ENCODE peak calls at places on chromosomes 2 and 18, in ten cellular contexts. F is neural progenitor cell, J is cardiac muscle cell, S is HL-60, Q is WERI-Rb-1, L is OCI-LY7, P is iPS DF 6.9, H is mammary epithelial cell, A is IMR-90, R is prostate gland. C is an unnamed sample.

GRCh38 chr2:136319651-136320050 is 201.7 kb upstream of the CXCR4 start:
- DNase-seq in F (no peak), J (no peak), S (no peak), Q (no peak), L (no peak), P (no peak), H (no peak), A (no peak), R (no peak), C (no peak)

GRCh38 chr2:1591461-1591770 is 152.9 kb downstream of the PXDN start:
- DNase-seq in F (peak; percentile 19), J (no peak), S (no peak), Q (no peak), L (no peak), P (no peak), H (no peak), A (no peak), R (no peak), C (no peak)

GRCh38 chr2:227325824-227326195 is 759 bp downstream of the MFF start:
- DNase-seq in F (peak; percentile 67), J (peak; percentile 62), S (peak; percentile 24), Q (peak; percentile 29), L (peak; percentile 26), P (no peak), H (peak; percentile 56), A (peak; percentile 55), R (peak; percentile 37), C (no peak)

GRCh38 chr2:28588231-28588725 is 92.4 kb downstream of the PLB1 start:
- DNase-seq in F (no peak), J (no peak), S (peak; percentile 63), Q (no peak), L (no peak), P (no peak), H (no peak), A (no peak), R (no peak), C (no peak)

GRCh38 chr2:120750488-120751210 is 15.0 kb downstream of the GLI2 start:
- DNase-seq in F (no peak), J (no peak), S (no peak), Q (peak; percentile 1), L (no peak), P (no peak), H (peak; percentile 9), A (peak; percentile 21), R (no peak), C (no peak)

GRCh38 chr18:58581265-58581664 is 47.6 kb downstream of the ALPK2 start:
- DNase-seq in F (no peak), J (peak; percentile 32), S (no peak), Q (no peak), L (no peak), P (no peak), H (peak; percentile 94), A (peak; percentile 92), R (no peak), C (peak; percentile 20)

GRCh38 chr2:196242131-196242620 is 70.8 kb upstream of the STK17B start:
- DNase-seq in F (no peak), J (no peak), S (peak; percentile 82), Q (no peak), L (peak; percentile 69), P (no peak), H (peak; percentile 87), A (peak; percentile 71), R (no peak), C (peak; percentile 73)

GRCh38 chr18:8229040-8229439 is 380.2 kb upstream of the RAB12 start:
- DNase-seq in F (no peak), J (no peak), S (no peak), Q (no peak), L (no peak), P (no peak), H (no peak), A (no peak), R (peak; percentile 54), C (no peak)

GRCh38 chr2:32430804-32431203 is 74.0 kb downstream of the BIRC6 start:
- DNase-seq in F (no peak), J (no peak), S (no peak), Q (no peak), L (no peak), P (no peak), H (no peak), A (no peak), R (no peak), C (no peak)

GRCh38 chr2:233690444-233690843 is 2.2 kb upstream of the UGT1A6 start:
- DNase-seq in F (no peak), J (no peak), S (no peak), Q (no peak), L (no peak), P (no peak), H (peak; percentile 94), A (peak; percentile 3), R (no peak), C (peak; percentile 81)

GRCh38 chr18:1011342-1011741 is 106.7 kb downstream of the ADCYAP1 start:
- DNase-seq in F (no peak), J (no peak), S (no peak), Q (no peak), L (no peak), P (no peak), H (no peak), A (no peak), R (no peak), C (no peak)

GRCh38 chr2:230870544-230871360 is 6.0 kb downstream of the ITM2C start:
- DNase-seq in F (peak; percentile 53), J (peak; percentile 66), S (no peak), Q (peak; percentile 93), L (no peak), P (no peak), H (no peak), A (no peak), R (no peak), C (no peak)

GRCh38 chr2:204072443-204073324 is 136.1 kb downstream of the ICOS start:
- DNase-seq in F (peak; percentile 65), J (peak; percentile 45), S (no peak), Q (peak; percentile 60), L (peak; percentile 47), P (peak; percentile 45), H (peak; percentile 9), A (no peak), R (no peak), C (no peak)

GRCh38 chr2:101108357-101108756 is 42.8 kb downstream of the TBC1D8 start:
- DNase-seq in F (no peak), J (no peak), S (no peak), Q (no peak), L (no peak), P (no peak), H (no peak), A (no peak), R (no peak), C (no peak)
- H3K27ac ChIP-seq in F (no peak overlapping the region), J (no peak overlapping the region), S (no peak overlapping the region), Q (peak overlapping the region; percentile 95), L (no peak overlapping the region), P (no peak overlapping the region), H (no peak overlapping the region), A (no peak overlapping the region), R (peak overlapping the region; percentile 80), C (no peak overlapping the region)

GRCh38 chr18:49608366-49608747 is 46.5 kb downstream of the LIPG start:
- DNase-seq in F (peak; percentile 74), J (peak; percentile 40), S (no peak), Q (peak; percentile 43), L (no peak), P (no peak), H (no peak), A (no peak), R (no peak), C (no peak)
- H3K27ac ChIP-seq in F (peak overlapping the region; percentile 27), J (no peak overlapping the region), S (no peak overlapping the region), Q (no peak overlapping the region), L (no peak overlapping the region), P (no peak overlapping the region), H (peak overlapping the region; percentile 96), A (no peak overlapping the region), R (no peak overlapping the region), C (peak overlapping the region; percentile 99)

GRCh38 chr2:180056367-180057118 is 49.4 kb upstream of the CWC22 start:
- DNase-seq in F (peak; percentile 96), J (no peak), S (no peak), Q (no peak), L (no peak), P (peak; percentile 61), H (no peak), A (no peak), R (no peak), C (no peak)
- H3K27ac ChIP-seq in F (peak overlapping the region; percentile 100), J (no peak overlapping the region), S (no peak overlapping the region), Q (no peak overlapping the region), L (no peak overlapping the region), P (no peak overlapping the region), H (no peak overlapping the region), A (no peak overlapping the region), R (no peak overlapping the region), C (no peak overlapping the region)

GRCh38 chr2:107731435-107731834 is 95.3 kb upstream of the RGPD4 start:
- DNase-seq in F (no peak), J (no peak), S (no peak), Q (no peak), L (no peak), P (no peak), H (no peak), A (no peak), R (no peak), C (no peak)

GRCh38 chr2:107737764-107738163 is 88.9 kb upstream of the RGPD4 start:
- DNase-seq in F (no peak), J (no peak), S (no peak), Q (no peak), L (no peak), P (no peak), H (no peak), A (no peak), R (no peak), C (no peak)

GRCh38 chr2:107738268-107738667 is 88.4 kb upstream of the RGPD4 start:
- DNase-seq in F (no peak), J (no peak), S (no peak), Q (no peak), L (no peak), P (no peak), H (no peak), A (no peak), R (no peak), C (no peak)

GRCh38 chr2:107730898-107731297 is 95.8 kb upstream of the RGPD4 start:
- DNase-seq in F (no peak), J (no peak), S (no peak), Q (no peak), L (no peak), P (no peak), H (peak; percentile 9), A (no peak), R (no peak), C (peak; percentile 18)

GRCh38 chr2:107735206-107735605 is 91.5 kb upstream of the RGPD4 start:
- DNase-seq in F (no peak), J (no peak), S (no peak), Q (no peak), L (no peak), P (no peak), H (no peak), A (no peak), R (no peak), C (no peak)
- H3K27ac ChIP-seq in F (no peak overlapping the region), J (no peak overlapping the region), S (no peak overlapping the region), Q (no peak overlapping the region), L (no peak overlapping the region), P (no peak overlapping the region), H (no peak overlapping the region), A (no peak overlapping the region), R (no peak overlapping the region), C (no peak overlapping the region)

C was measured in epithelial cell of prostate.